ENCODE peak calls at places on chromosomes 2 and 18, in six cellular contexts. F is tibial artery, S is tibial nerve, E is IMR-90, H is AG04450, U is A549. Q is an unnamed sample.

GRCh38 chr2:223970343-223971128 is 13.3 kb downstream of the MRPL44 start:
- DNase-seq in E (peak), U (peak), F (no peak), H (no peak), S (peak), Q (no peak)

GRCh38 chr2:210617732-210618330 is 61.4 kb downstream of the CPS1 start:
- DNase-seq in U (peak), F (no peak), H (no peak), S (peak), E (peak), Q (no peak)

GRCh38 chr2:64857581-64858471 is 131.4 kb upstream of the SLC1A4 start:
- DNase-seq in H (no peak), E (peak), S (peak), U (no peak), F (peak), Q (no peak)

GRCh38 chr18:51621103-51621969 is 423.9 kb upstream of the MEX3C start:
- DNase-seq in U (peak), S (peak), F (no peak), H (no peak), E (no peak), Q (no peak)

GRCh38 chr2:199738723-199739412 is 112.1 kb downstream of the FTCDNL1 start:
- DNase-seq in U (peak), E (peak), F (no peak), S (no peak), H (peak), Q (no peak)

GRCh38 chr2:224009605-224010330 is 29.3 kb downstream of the SERPINE2 start:
- DNase-seq in S (no peak), U (peak), E (peak), F (no peak), H (no peak), Q (no peak)

GRCh38 chr2:25381502-25381901 is 39.8 kb upstream of the DNMT3A start:
- DNase-seq in H (no peak), F (peak), S (no peak), E (no peak), U (no peak), Q (no peak)

GRCh38 chr2:100256416-100256815 is 65.9 kb downstream of the LONRF2 start:
- DNase-seq in E (no peak), F (peak), S (no peak), H (no peak), U (no peak), Q (no peak)

GRCh38 chr2:236874866-236875481 is 210.7 kb upstream of the COPS8 start:
- DNase-seq in H (no peak), S (peak), U (no peak), F (no peak), E (no peak), Q (peak)

GRCh38 chr2:136386046-136386445 is 268.1 kb upstream of the CXCR4 start:
- DNase-seq in U (no peak), E (no peak), H (no peak), F (no peak), S (no peak), Q (no peak)

GRCh38 chr2:80392446-80392845 is 87.9 kb upstream of the LRRTM1 start:
- DNase-seq in H (no peak), F (no peak), E (peak), S (no peak), U (no peak), Q (no peak)

DNA sequence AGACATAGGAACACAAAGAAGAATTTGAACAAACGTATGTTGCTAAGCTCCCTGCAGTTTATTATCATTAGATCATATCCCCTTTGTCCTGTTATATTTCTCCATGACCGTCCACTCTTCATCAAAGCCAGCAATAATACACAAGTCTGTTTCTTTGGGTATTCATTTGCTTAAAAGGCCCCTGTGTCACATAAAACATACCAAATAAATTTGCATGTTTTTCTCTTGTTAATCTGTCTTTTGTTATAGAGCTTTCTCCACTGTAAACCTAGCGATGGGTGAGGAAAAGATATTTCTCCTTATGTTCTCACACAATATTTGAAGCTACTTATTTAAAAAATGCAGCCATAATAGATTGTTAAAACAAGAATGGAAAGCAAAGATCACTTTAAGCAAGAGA is 42.9 kb upstream of the REL start:
- DNase-seq in E (no peak), H (no peak), U (no peak), S (no peak), F (no peak), Q (no peak)
- H3K27ac ChIP-seq in E (no peak), H (no peak), U (no peak), S (no peak), F (no peak), Q (no peak)

DNA sequence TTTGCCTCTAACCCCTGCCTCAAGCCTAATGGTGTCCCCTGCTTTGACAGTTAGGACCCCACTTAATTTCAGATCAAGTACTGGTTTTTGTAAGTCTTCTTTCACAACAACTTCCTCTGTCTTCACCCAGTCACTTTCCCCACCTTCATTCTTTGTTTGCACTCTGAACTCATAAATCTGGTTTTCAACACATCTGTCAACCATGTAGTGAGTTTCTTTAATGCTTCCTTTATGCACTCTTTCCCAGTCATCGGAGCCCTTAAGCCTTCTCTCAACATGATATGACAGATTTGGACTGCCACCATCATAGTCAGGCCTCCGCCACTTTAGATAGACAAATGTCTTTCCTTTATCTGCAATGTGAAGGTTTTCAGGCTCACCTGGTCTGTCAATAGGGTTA is 109.1 kb downstream of the PLEKHA3 start:
- DNase-seq in S (no peak), F (no peak), E (no peak), H (no peak), U (no peak), Q (no peak)
- H3K27ac ChIP-seq in S (no peak), F (no peak), E (no peak), H (no peak), U (no peak), Q (no peak)

GRCh38 chr2:12727641-12728040 is 10.9 kb downstream of the TRIB2 start:
- DNase-seq in H (no peak), U (no peak), S (no peak), E (no peak), F (no peak), Q (no peak)

GRCh38 chr2:12727085-12727484 is 10.3 kb downstream of the TRIB2 start:
- DNase-seq in H (no peak), E (no peak), F (no peak), S (no peak), U (no peak), Q (no peak)

GRCh38 chr2:12726271-12726670 is 9.5 kb downstream of the TRIB2 start:
- DNase-seq in H (no peak), S (no peak), U (no peak), F (no peak), E (no peak), Q (no peak)

GRCh38 chr2:12730265-12730664 is 13.5 kb downstream of the TRIB2 start:
- DNase-seq in H (no peak), U (no peak), F (no peak), E (no peak), S (no peak), Q (no peak)

GRCh38 chr2:12728221-12728777 is 11.6 kb downstream of the TRIB2 start:
- DNase-seq in S (no peak), H (no peak), U (no peak), E (no peak), F (no peak), Q (no peak)
- H3K27ac ChIP-seq in S (peak), H (no peak), U (no peak), E (no peak), F (no peak), Q (no peak)

GRCh38 chr18:58862404-58862803 is 2.3 kb upstream of the ZNF532 start:
- DNase-seq in E (no peak), H (no peak), S (no peak), F (peak), U (no peak), Q (no peak)
- H3K27ac ChIP-seq in E (peak), H (peak), S (peak), F (peak), U (peak), Q (peak)

DNA sequence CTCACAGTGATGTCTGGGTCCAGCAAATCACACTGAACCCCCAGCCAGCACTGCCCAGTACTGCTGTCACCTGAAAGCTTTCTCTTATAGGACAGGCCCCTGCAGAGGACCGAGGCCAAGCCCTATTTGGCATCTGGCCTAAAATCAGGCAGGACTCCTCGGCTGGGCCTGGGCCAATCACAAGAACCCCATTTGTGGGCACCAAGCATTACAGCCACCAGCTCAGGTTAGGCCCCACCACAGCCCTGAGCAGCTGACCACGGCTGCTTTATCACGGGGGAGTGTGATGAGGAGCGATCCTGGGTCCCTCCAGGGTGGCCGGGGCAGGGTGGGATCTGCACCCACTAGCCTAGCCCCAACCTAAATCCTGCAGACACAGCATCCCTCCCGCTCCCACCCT is 8.2 kb downstream of the BIN1 start:
- DNase-seq in E (no peak), F (no peak), H (no peak), U (no peak), S (no peak), Q (no peak)
- H3K27ac ChIP-seq in E (no peak), F (no peak), H (no peak), U (peak), S (peak), Q (no peak)

GRCh38 chr18:22048221-22048620 is 121.2 kb upstream of the GATA6 start:
- DNase-seq in F (no peak), S (no peak), E (no peak), H (no peak), U (no peak), Q (no peak)
- H3K27ac ChIP-seq in F (no peak), S (no peak), E (no peak), H (no peak), U (no peak), Q (no peak)